ENCODE peak calls at places on chromosome 14, in ten cellular contexts. Y is OCI-LY7, W is lower lobe of right lung, G is coronary artery, X is uterus, N is GM20000, A is IMR-90, E is GM13976, O is lower leg skin, C is brain microvascular endothelial cell. K is an unnamed sample.
A peak's percentile ranks its signal among the peaks of the same experiment; 100 is the strongest.

GRCh38 chr14:60106341-60106740 is 14.6 kb downstream of the PCNX4 start:
- DNase-seq in Y (no peak), E (no peak), N (no peak), X (no peak), A (peak; percentile 76), O (no peak), G (no peak), C (peak; percentile 77), W (no peak), K (no peak)

GRCh38 chr14:64688801-64689200 is 15.4 kb upstream of the PLEKHG3 start:
- DNase-seq in X (peak; percentile 7), Y (no peak), N (no peak), C (no peak), G (no peak), A (no peak), E (no peak), O (peak; percentile 83), W (no peak), K (no peak)

GRCh38 chr14:99654235-99655000 is 9.5 kb downstream of the HHIPL1 start:
- DNase-seq in X (peak; percentile 63), A (peak; percentile 81), Y (no peak), C (peak; percentile 61), W (peak; percentile 65), G (no peak), N (no peak), E (no peak), O (no peak), K (no peak)

GRCh38 chr14:87081004-87081403 is 912.0 kb downstream of the GALC start:
- DNase-seq in W (no peak), X (no peak), E (no peak), N (no peak), O (no peak), Y (no peak), C (no peak), A (no peak), G (no peak), K (no peak)

GRCh38 chr14:32426596-32427408 is 97.7 kb downstream of the AKAP6 start:
- DNase-seq in A (no peak), X (no peak), W (no peak), E (no peak), C (no peak), N (no peak), Y (no peak), O (no peak), G (no peak), K (no peak)

GRCh38 chr14:36373982-36374673 is 53.7 kb upstream of the MBIP start:
- DNase-seq in Y (peak; percentile 80), A (peak; percentile 74), G (no peak), X (peak; percentile 29), E (peak; percentile 45), W (peak; percentile 80), C (peak; percentile 82), O (peak; percentile 93), N (peak; percentile 65), K (peak; percentile 83)

GRCh38 chr14:34324363-34324795 is 137.7 kb downstream of the SPTSSA start:
- DNase-seq in A (peak; percentile 26), G (no peak), E (peak; percentile 58), W (no peak), X (no peak), O (no peak), Y (peak; percentile 57), C (peak; percentile 31), N (peak; percentile 39), K (peak; percentile 42)

GRCh38 chr14:92877757-92878431 is 45.1 kb upstream of the CHGA start:
- DNase-seq in Y (no peak), N (no peak), G (no peak), E (no peak), O (peak; percentile 86), X (peak; percentile 53), C (no peak), W (peak; percentile 47), A (no peak), K (no peak)

GRCh38 chr14:54622189-54622958 is 55.4 kb downstream of the SAMD4A start:
- DNase-seq in W (no peak), A (no peak), E (peak; percentile 78), G (no peak), X (no peak), N (peak; percentile 76), Y (no peak), C (no peak), O (no peak), K (no peak)

GRCh38 chr14:91256661-91257060 is 12.2 kb upstream of the GPR68 start:
- DNase-seq in C (no peak), X (no peak), N (no peak), Y (no peak), W (no peak), G (no peak), O (no peak), A (no peak), E (no peak), K (no peak)

GRCh38 chr14:97106166-97106565 is 309.0 kb downstream of the VRK1 start:
- DNase-seq in W (no peak), Y (no peak), A (no peak), O (no peak), E (peak; percentile 12), G (no peak), C (no peak), X (no peak), N (peak; percentile 32), K (no peak)

GRCh38 chr14:63543000-63543825 is at the start of gene PPP2R5E:
- DNase-seq in C (peak; percentile 98), N (peak; percentile 96), A (peak; percentile 99), O (peak; percentile 100), G (peak; percentile 99), E (peak; percentile 98), X (peak; percentile 98), W (peak; percentile 99), Y (peak; percentile 98), K (peak; percentile 93)

GRCh38 chr14:76133103-76133502 is 18.6 kb upstream of the GPATCH2L start:
- DNase-seq in E (peak; percentile 49), Y (peak; percentile 3), G (no peak), C (peak; percentile 19), X (no peak), W (no peak), N (peak; percentile 61), A (peak; percentile 24), O (peak; percentile 57), K (peak; percentile 39)

GRCh38 chr14:31893156-31893813 is 183.8 kb upstream of the ARHGAP5 start:
- DNase-seq in E (no peak), A (peak; percentile 39), N (no peak), X (no peak), Y (no peak), G (no peak), O (no peak), W (no peak), C (no peak), K (peak; percentile 37)

GRCh38 chr14:62468946-62469345 is 576.3 kb downstream of the KCNH5 start:
- DNase-seq in X (no peak), E (no peak), Y (no peak), N (no peak), W (no peak), A (no peak), O (no peak), G (no peak), C (no peak), K (no peak)

GRCh38 chr14:73358187-73358586 is 100.2 kb downstream of the NUMB start:
- DNase-seq in C (no peak), X (no peak), E (no peak), Y (no peak), O (no peak), N (no peak), W (no peak), A (no peak), G (no peak), K (no peak)

GRCh38 chr14:67428501-67429031 is 16.6 kb upstream of the PLEK2 start:
- DNase-seq in A (peak; percentile 75), E (no peak), C (peak; percentile 55), X (no peak), N (no peak), Y (no peak), W (no peak), O (no peak), G (no peak), K (no peak)
- TF ChIP-seq CTCF in A (no peak), E (no peak), C (peak; percentile 10), X (no peak), N (no peak), Y (no peak), W (no peak), O (no peak), G (no peak), K (no peak)

GRCh38 chr14:81710232-81710845 is 176.7 kb upstream of the SEL1L start:
- DNase-seq in A (peak; percentile 1), E (no peak), X (no peak), O (no peak), C (no peak), Y (peak; percentile 52), N (peak; percentile 18), G (no peak), W (no peak), K (peak; percentile 40)
- TF ChIP-seq CTCF in A (peak; percentile 8), E (peak; percentile 61), X (peak; percentile 31), O (no peak), C (peak; percentile 20), Y (peak; percentile 87), N (peak; percentile 54), G (peak; percentile 30), W (peak; percentile 55), K (peak; percentile 83)

GRCh38 chr14:52961060-52961639 is 10.3 kb upstream of the FERMT2 start:
- DNase-seq in E (peak; percentile 73), W (no peak), Y (peak; percentile 30), N (peak; percentile 76), G (no peak), X (peak; percentile 67), O (no peak), C (peak; percentile 65), A (peak; percentile 68), K (no peak)

DNA sequence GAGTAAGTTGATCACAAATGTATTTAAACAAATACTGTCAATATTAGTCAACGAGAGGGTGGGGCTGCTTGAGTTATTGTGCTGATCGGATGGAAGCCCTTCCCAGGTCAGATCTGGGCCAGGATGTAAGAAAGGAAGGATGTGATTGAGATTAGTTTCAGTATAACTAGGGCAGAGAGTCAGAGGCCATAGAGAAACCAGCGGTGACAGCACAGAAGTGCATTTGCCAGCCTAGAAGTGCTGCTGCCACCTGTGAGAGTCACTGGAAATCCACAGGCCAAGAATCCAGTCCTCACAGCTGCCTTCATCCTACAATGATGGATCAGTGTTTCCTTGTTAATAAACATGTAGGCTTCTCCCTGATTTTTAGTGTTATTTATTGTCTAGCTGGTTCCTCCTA is 9.8 kb upstream of the FERMT2 start:
- DNase-seq in X (no peak), G (no peak), A (no peak), O (no peak), Y (no peak), C (no peak), E (no peak), W (no peak), N (no peak), K (no peak)
- TF ChIP-seq CTCF in X (no peak), G (no peak), A (no peak), O (no peak), Y (no peak), C (no peak), E (no peak), W (no peak), N (no peak), K (no peak)

DNA sequence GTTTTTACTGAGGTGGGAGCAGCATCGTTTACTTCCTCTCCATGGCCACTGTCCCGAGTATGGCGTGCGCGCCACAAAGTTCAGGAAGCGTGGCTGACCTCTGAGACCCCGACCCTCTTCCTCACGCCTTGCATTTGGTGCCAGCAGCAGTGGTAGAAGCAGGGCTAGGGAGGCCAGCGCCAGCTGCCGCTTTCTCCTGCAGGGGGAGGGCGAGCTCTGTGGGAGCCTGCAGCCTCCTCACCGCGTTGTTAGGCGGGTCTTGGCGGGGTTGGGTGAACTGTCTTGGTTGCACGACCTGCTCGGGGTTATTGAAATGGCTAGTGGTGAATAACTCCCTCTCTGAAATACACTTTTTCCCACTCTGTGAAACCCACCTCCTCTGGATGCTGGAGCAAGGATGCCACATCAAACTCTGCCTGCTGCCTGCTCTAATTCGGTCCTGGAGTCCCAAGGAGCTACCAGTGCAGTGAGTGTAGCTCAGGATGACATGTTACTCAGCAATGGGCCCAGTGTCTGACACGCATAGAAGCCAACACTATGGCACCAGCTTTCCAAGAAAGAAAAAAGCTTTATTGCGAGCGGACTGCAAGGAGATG is 22.3 kb upstream of the TDRD9 start:
- DNase-seq in N (no peak), E (peak; percentile 44), C (no peak), O (no peak), G (no peak), W (peak; percentile 36), X (no peak), A (no peak), Y (no peak), K (no peak)
- TF ChIP-seq CTCF in N (peak; percentile 7), E (peak; percentile 14), C (peak; percentile 42), O (no peak), G (no peak), W (no peak), X (no peak), A (no peak), Y (peak; percentile 31), K (no peak)

K was measured in neural crest cell.